ENCODE peak calls at places on chromosomes 1 and 21, in seven cellular contexts. One of them, this sample, is unnamed.

GRCh38 chr1:223834660-223835263 is 11.0 kb downstream of the TP53BP2 start:
- DNase-seq in cardiac fibroblast: peak
- DNase-seq in ELR: peak
- DNase-seq in astrocyte of the spinal cord: peak
- DNase-seq in neural progenitor cell: no peak
- DNase-seq in AG09309: no peak
- DNase-seq in RWPE1: no peak
- DNase-seq in this sample: no peak

GRCh38 chr1:166974647-166975345 is 544 bp downstream of the ILDR2 start:
- DNase-seq in cardiac fibroblast: no peak
- DNase-seq in neural progenitor cell: peak
- DNase-seq in RWPE1: no peak
- DNase-seq in AG09309: no peak
- DNase-seq in ELR: no peak
- DNase-seq in astrocyte of the spinal cord: no peak
- DNase-seq in this sample: no peak

GRCh38 chr21:41290106-41290799 is 26.3 kb upstream of the FAM3B start:
- DNase-seq in ELR: no peak
- DNase-seq in astrocyte of the spinal cord: no peak
- DNase-seq in AG09309: no peak
- DNase-seq in RWPE1: no peak
- DNase-seq in neural progenitor cell: no peak
- DNase-seq in cardiac fibroblast: no peak
- DNase-seq in this sample: no peak

GRCh38 chr1:162381941-162382750 is 618 bp downstream of the C1orf226 start:
- DNase-seq in ELR: no peak
- DNase-seq in neural progenitor cell: no peak
- DNase-seq in cardiac fibroblast: no peak
- DNase-seq in RWPE1: no peak
- DNase-seq in AG09309: no peak
- DNase-seq in astrocyte of the spinal cord: no peak
- DNase-seq in this sample: peak

GRCh38 chr1:67953301-67953700 is 97.1 kb downstream of the DIRAS3 start:
- DNase-seq in neural progenitor cell: no peak
- DNase-seq in cardiac fibroblast: peak
- DNase-seq in ELR: no peak
- DNase-seq in RWPE1: no peak
- DNase-seq in AG09309: no peak
- DNase-seq in astrocyte of the spinal cord: no peak
- DNase-seq in this sample: no peak

GRCh38 chr1:214558002-214558770 is 6.8 kb upstream of the PTPN14 start:
- DNase-seq in ELR: peak
- DNase-seq in AG09309: no peak
- DNase-seq in astrocyte of the spinal cord: peak
- DNase-seq in RWPE1: peak
- DNase-seq in cardiac fibroblast: peak
- DNase-seq in neural progenitor cell: no peak
- DNase-seq in this sample: no peak

GRCh38 chr1:158371188-158371953 is 17.7 kb downstream of the CD1E start:
- DNase-seq in neural progenitor cell: no peak
- DNase-seq in RWPE1: no peak
- DNase-seq in AG09309: no peak
- DNase-seq in cardiac fibroblast: no peak
- DNase-seq in ELR: no peak
- DNase-seq in astrocyte of the spinal cord: no peak
- DNase-seq in this sample: no peak

GRCh38 chr1:2789164-2789985 is 12.1 kb downstream of the TTC34 start:
- DNase-seq in ELR: no peak
- DNase-seq in cardiac fibroblast: no peak
- DNase-seq in astrocyte of the spinal cord: no peak
- DNase-seq in AG09309: no peak
- DNase-seq in neural progenitor cell: no peak
- DNase-seq in RWPE1: no peak
- DNase-seq in this sample: no peak

GRCh38 chr1:71787699-71788098 is 494.6 kb downstream of the NEGR1 start:
- DNase-seq in astrocyte of the spinal cord: peak
- DNase-seq in ELR: no peak
- DNase-seq in cardiac fibroblast: no peak
- DNase-seq in RWPE1: no peak
- DNase-seq in AG09309: no peak
- DNase-seq in neural progenitor cell: no peak
- DNase-seq in this sample: no peak

GRCh38 chr21:25467891-25468290 is 139.4 kb downstream of the MRPL39 start:
- DNase-seq in astrocyte of the spinal cord: no peak
- DNase-seq in RWPE1: no peak
- DNase-seq in AG09309: no peak
- DNase-seq in neural progenitor cell: no peak
- DNase-seq in ELR: no peak
- DNase-seq in cardiac fibroblast: peak
- DNase-seq in this sample: no peak

GRCh38 chr1:25609921-25610320 is 6.7 kb upstream of the MAN1C1 start:
- DNase-seq in neural progenitor cell: peak
- DNase-seq in cardiac fibroblast: no peak
- DNase-seq in astrocyte of the spinal cord: no peak
- DNase-seq in RWPE1: no peak
- DNase-seq in AG09309: no peak
- DNase-seq in ELR: no peak
- DNase-seq in this sample: no peak

GRCh38 chr1:202237052-202237451 is 43.5 kb downstream of the LGR6 start:
- DNase-seq in neural progenitor cell: peak
- DNase-seq in RWPE1: peak
- DNase-seq in astrocyte of the spinal cord: no peak
- DNase-seq in cardiac fibroblast: no peak
- DNase-seq in ELR: peak
- DNase-seq in AG09309: no peak
- DNase-seq in this sample: no peak

GRCh38 chr1:42392923-42393848 is 12.6 kb downstream of the RIMKLA start:
- DNase-seq in AG09309: no peak
- DNase-seq in neural progenitor cell: no peak
- DNase-seq in RWPE1: no peak
- DNase-seq in cardiac fibroblast: no peak
- DNase-seq in astrocyte of the spinal cord: no peak
- DNase-seq in ELR: no peak
- DNase-seq in this sample: no peak

GRCh38 chr1:169326644-169327316 is 40.8 kb downstream of the NME7 start:
- DNase-seq in AG09309: no peak
- DNase-seq in cardiac fibroblast: peak
- DNase-seq in neural progenitor cell: no peak
- DNase-seq in RWPE1: peak
- DNase-seq in ELR: peak
- DNase-seq in astrocyte of the spinal cord: peak
- DNase-seq in this sample: no peak

GRCh38 chr1:223713546-223714420 is 1.4 kb downstream of the CAPN2 start:
- DNase-seq in RWPE1: no peak
- DNase-seq in ELR: peak
- DNase-seq in astrocyte of the spinal cord: no peak
- DNase-seq in AG09309: no peak
- DNase-seq in cardiac fibroblast: no peak
- DNase-seq in neural progenitor cell: no peak
- DNase-seq in this sample: no peak

GRCh38 chr21:35363458-35363857 is 314.4 kb upstream of the RUNX1 start:
- DNase-seq in ELR: no peak
- DNase-seq in neural progenitor cell: no peak
- DNase-seq in AG09309: no peak
- DNase-seq in cardiac fibroblast: no peak
- DNase-seq in astrocyte of the spinal cord: no peak
- DNase-seq in RWPE1: no peak
- DNase-seq in this sample: no peak

GRCh38 chr1:86925742-86926141 is 11.3 kb downstream of the HS2ST1 start:
- DNase-seq in neural progenitor cell: no peak
- DNase-seq in AG09309: no peak
- DNase-seq in cardiac fibroblast: no peak
- DNase-seq in RWPE1: no peak
- DNase-seq in astrocyte of the spinal cord: no peak
- DNase-seq in ELR: no peak
- DNase-seq in this sample: no peak